ENCODE peak calls at places on chromosomes 3 and 15, in five cellular contexts. T is breast epithelium, N is HepG2, W is suprapubic skin, X is esophagus muscularis mucosa. G is an unnamed sample.
A peak's percentile ranks its signal among the peaks of the same experiment; 100 is the strongest.

GRCh38 chr3:25355034-25355898 is 72.8 kb upstream of the RARB start:
- DNase-seq in T (no peak), N (no peak), W (no peak), X (no peak), G (no peak)

GRCh38 chr15:57662802-57663201 is 43.7 kb upstream of the POLR2M start:
- DNase-seq in T (no peak), N (no peak), W (no peak), X (no peak), G (peak; percentile 18)

GRCh38 chr3:17938313-17938712 is 195.9 kb upstream of the TBC1D5 start:
- DNase-seq in T (no peak), N (no peak), W (no peak), X (no peak), G (no peak)

GRCh38 chr15:51623386-51623938 is 891 bp upstream of the DMXL2 start:
- DNase-seq in T (no peak), N (no peak), W (no peak), X (no peak), G (peak; percentile 24)

GRCh38 chr15:63599401-63600000 is 2.3 kb downstream of the FBXL22 start:
- DNase-seq in T (peak; percentile 81), N (peak; percentile 34), W (peak; percentile 84), X (peak; percentile 91), G (peak; percentile 72)

GRCh38 chr3:109023656-109024254 is 70.1 kb upstream of the GUCA1C start:
- DNase-seq in T (no peak), N (peak; percentile 25), W (no peak), X (no peak), G (peak; percentile 49)

GRCh38 chr3:10194328-10195071 is 29.8 kb downstream of the IRAK2 start:
- DNase-seq in T (no peak), N (no peak), W (no peak), X (no peak), G (peak; percentile 75)

GRCh38 chr3:98589331-98589870 is 4.0 kb downstream of the CPOX start:
- DNase-seq in T (no peak), N (no peak), W (no peak), X (no peak), G (no peak)

GRCh38 chr3:52278510-52279069 is at the start of gene WDR82:
- DNase-seq in T (peak; percentile 98), N (peak; percentile 78), W (peak; percentile 98), X (peak; percentile 99), G (peak; percentile 97)
- TF ChIP-seq POLR2A in T (peak; percentile 38), N (peak; percentile 93), W (peak; percentile 80), X (peak; percentile 53), G (peak; percentile 86)

GRCh38 chr3:171650193-171650592 is 160.1 kb downstream of the PLD1 start:
- DNase-seq in T (no peak), N (no peak), W (no peak), X (no peak), G (no peak)

GRCh38 chr3:171646357-171647133 is 163.7 kb downstream of the PLD1 start:
- DNase-seq in T (no peak), N (peak; percentile 7), W (no peak), X (no peak), G (no peak)

GRCh38 chr3:171652932-171653331 is 157.4 kb downstream of the PLD1 start:
- DNase-seq in T (no peak), N (no peak), W (no peak), X (no peak), G (no peak)

GRCh38 chr3:171648079-171648478 is 162.2 kb downstream of the PLD1 start:
- DNase-seq in T (no peak), N (no peak), W (no peak), X (no peak), G (no peak)

DNA sequence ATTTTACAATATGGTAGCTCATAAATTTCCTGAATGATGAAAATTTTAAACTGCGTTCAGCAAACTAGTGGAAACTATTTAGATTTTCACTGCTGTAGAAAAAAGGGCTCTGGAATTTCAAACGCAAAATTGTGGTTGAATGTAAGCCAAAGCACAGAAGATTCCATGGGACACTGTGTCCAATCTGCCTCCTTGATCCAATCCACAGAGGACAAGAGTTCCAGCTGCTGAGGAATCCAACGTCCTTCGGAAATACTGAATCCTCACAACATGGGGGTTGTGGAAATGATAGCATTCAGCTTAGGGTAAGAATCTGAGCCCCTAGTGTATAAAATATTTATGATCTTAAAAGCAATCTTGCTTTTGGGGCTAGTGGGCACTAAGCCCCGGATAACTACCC is 161.0 kb downstream of the PLD1 start:
- DNase-seq in T (no peak), N (no peak), W (no peak), X (no peak), G (no peak)
- TF ChIP-seq POLR2AphosphoS5 in T (no peak), N (no peak), W (peak; percentile 21), X (no peak), G (no peak)

GRCh38 chr3:169578381-169578780 is 85.1 kb downstream of the MECOM start:
- DNase-seq in T (no peak), N (no peak), W (no peak), X (no peak), G (no peak)

GRCh38 chr3:169575381-169575780 is 88.1 kb downstream of the MECOM start:
- DNase-seq in T (no peak), N (no peak), W (no peak), X (no peak), G (no peak)

GRCh38 chr3:169574531-169574930 is 89.0 kb downstream of the MECOM start:
- DNase-seq in T (no peak), N (no peak), W (no peak), X (no peak), G (no peak)

GRCh38 chr3:169579086-169579485 is 84.4 kb downstream of the MECOM start:
- DNase-seq in T (no peak), N (no peak), W (no peak), X (no peak), G (no peak)

DNA sequence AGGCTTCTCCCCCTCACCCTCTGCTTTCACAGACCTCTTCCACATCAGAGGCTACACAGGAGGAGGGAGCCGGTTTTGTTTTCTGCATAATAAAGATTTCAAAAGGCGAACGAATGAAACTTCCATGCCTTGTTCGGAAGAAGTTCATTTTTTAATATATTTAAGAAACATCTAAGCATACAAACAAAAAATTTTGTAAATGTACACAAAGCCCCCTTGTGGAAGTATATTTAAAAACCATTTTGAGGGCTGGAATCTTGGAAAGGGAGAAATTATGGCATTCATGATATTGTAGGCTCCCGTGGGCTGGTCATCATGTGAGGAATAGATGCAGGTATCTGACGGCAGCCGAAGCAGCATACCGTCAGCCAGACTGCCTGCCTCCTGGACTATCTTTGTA is 90.4 kb downstream of the MECOM start:
- DNase-seq in T (no peak), N (no peak), W (no peak), X (no peak), G (no peak)
- TF ChIP-seq CTCF in T (no peak), N (no peak), W (no peak), X (no peak), G (no peak)

DNA sequence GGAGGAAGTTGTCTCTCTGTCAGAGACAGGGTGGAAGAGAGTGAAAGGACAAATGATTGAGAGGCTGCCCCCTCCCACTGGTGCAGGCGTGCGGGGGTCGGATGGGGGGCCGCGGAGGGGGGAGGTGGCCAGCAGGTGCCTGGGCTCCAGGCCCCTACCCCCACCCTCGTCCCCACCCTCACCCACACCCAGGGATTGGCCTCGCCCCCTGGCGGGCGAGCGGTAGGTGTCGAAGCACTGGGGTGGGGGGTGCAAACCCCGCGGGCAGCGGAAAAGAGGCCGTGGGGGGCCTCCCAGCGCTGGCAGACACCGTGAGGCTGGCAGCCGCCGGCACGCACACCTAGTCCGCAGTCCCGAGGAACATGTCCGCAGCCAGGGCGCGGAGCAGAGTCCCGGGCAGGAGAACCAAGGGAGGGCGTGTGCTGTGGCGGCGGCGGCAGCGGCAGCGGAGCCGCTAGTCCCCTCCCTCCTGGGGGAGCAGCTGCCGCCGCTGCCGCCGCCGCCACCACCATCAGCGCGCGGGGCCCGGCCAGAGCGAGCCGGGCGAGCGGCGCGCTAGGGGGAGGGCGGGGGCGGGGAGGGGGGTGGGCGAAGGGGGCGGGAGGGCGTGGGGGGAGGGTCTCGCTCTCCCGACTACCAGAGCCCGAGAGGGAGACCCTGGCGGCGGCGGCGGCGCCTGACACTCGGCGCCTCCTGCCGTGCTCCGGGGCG is at the start of gene KAT2B:
- DNase-seq in T (peak; percentile 58), N (peak; percentile 47), W (peak; percentile 87), X (peak; percentile 93), G (peak; percentile 79)
- TF ChIP-seq POLR2A in T (no peak), N (no peak), W (no peak), X (peak; percentile 19), G (peak; percentile 54)